ENCODE peak calls at places on chromosomes 4 and X, in eight cellular contexts. J is neural progenitor cell; S is progenitor cell of endocrine pancreas; I is cardiac fibroblast; T is islet precursor cell; F is GM12865; U is activated naive CD8-positive, alpha-beta T cell treated with anti-CD3 and anti-CD28 coated beads, Interleukin-2, amount 50 U/mL, for 24 hours; K is GM23248. E is an unnamed sample.

GRCh38 chrX:108167211-108167872 is 75.8 kb downstream of the ATG4A start:
- DNase-seq in K (peak; percentile 37), J (no peak), I (peak; percentile 68), U (no peak), S (no peak), T (peak; percentile 22), F (no peak), E (no peak)

GRCh38 chr4:7281316-7282093 is 89.2 kb downstream of the SORCS2 start:
- DNase-seq in U (no peak), J (no peak), F (no peak), T (peak; percentile 66), K (no peak), S (no peak), I (no peak), E (no peak)

GRCh38 chrX:132270699-132271098 is 51.5 kb upstream of the RAP2C start:
- DNase-seq in S (no peak), K (peak; percentile 94), F (no peak), T (peak; percentile 49), I (peak; percentile 96), J (no peak), U (no peak), E (no peak)

GRCh38 chr4:54440394-54441223 is 211.5 kb downstream of the PDGFRA start:
- DNase-seq in I (peak; percentile 68), T (no peak), F (peak; percentile 34), S (no peak), U (no peak), K (peak; percentile 68), J (peak; percentile 67), E (peak; percentile 4)

GRCh38 chrX:31139966-31140365 is 68.1 kb upstream of the FTHL17 start:
- DNase-seq in F (no peak), J (no peak), U (no peak), S (no peak), K (no peak), T (no peak), I (no peak), E (no peak)

GRCh38 chr4:101055392-101055791 is 291.9 kb downstream of the PPP3CA start:
- DNase-seq in U (no peak), I (no peak), J (no peak), T (no peak), F (no peak), K (no peak), S (no peak), E (no peak)

GRCh38 chr4:173448103-173448502 is 49.2 kb upstream of the SCRG1 start:
- DNase-seq in U (no peak), S (no peak), K (peak; percentile 81), J (no peak), F (no peak), I (peak; percentile 46), T (no peak), E (no peak)

GRCh38 chr4:8746523-8747466 is 124.8 kb downstream of the HMX1 start:
- DNase-seq in U (no peak), S (no peak), F (no peak), I (no peak), T (peak; percentile 24), J (no peak), K (no peak), E (no peak)

GRCh38 chr4:8744083-8744805 is 127.4 kb downstream of the HMX1 start:
- DNase-seq in U (no peak), I (no peak), F (no peak), J (no peak), K (no peak), S (no peak), T (peak; percentile 47), E (no peak)